ENCODE peak calls at places on chromosomes 3 and 15, in seven cellular contexts. U, C, B, J, S, Q and A are unnamed samples.

GRCh38 chr3:186514296-186515002 is 29.7 kb downstream of the CRYGS start:
- DNase-seq in U (no peak), C (no peak), B (no peak), J (peak; percentile 27), S (no peak), Q (no peak), A (no peak)

GRCh38 chr3:179194931-179195330 is 46.8 kb downstream of the PIK3CA start:
- DNase-seq in U (no peak), C (no peak), B (no peak), J (no peak), S (no peak), Q (no peak), A (no peak)

GRCh38 chr3:197227780-197228574 is 70.4 kb downstream of the DLG1 start:
- DNase-seq in U (no peak), C (no peak), B (no peak), J (no peak), S (no peak), Q (no peak), A (no peak)

GRCh38 chr15:60548101-60548500 is 69.2 kb upstream of the ICE2 start:
- DNase-seq in U (no peak), C (no peak), B (no peak), J (no peak), S (no peak), Q (no peak), A (no peak)

GRCh38 chr3:183188895-183189462 is 26.4 kb upstream of the LAMP3 start:
- DNase-seq in U (no peak), C (no peak), B (no peak), J (no peak), S (peak; percentile 41), Q (no peak), A (peak; percentile 52)

GRCh38 chr3:64203216-64203615 is 22.1 kb downstream of the PRICKLE2 start:
- DNase-seq in U (no peak), C (no peak), B (no peak), J (peak; percentile 45), S (no peak), Q (no peak), A (no peak)

GRCh38 chr3:86923071-86923476 is 67.9 kb downstream of the VGLL3 start:
- DNase-seq in U (no peak), C (no peak), B (no peak), J (peak; percentile 87), S (no peak), Q (no peak), A (no peak)

GRCh38 chr3:165643433-165643824 is 193.8 kb downstream of the BCHE start:
- DNase-seq in U (no peak), C (no peak), B (no peak), J (peak; percentile 70), S (no peak), Q (no peak), A (no peak)

GRCh38 chr15:101489633-101490407 is at the start of gene PCSK6:
- DNase-seq in U (peak; percentile 67), C (no peak), B (no peak), J (no peak), S (peak; percentile 33), Q (no peak), A (peak; percentile 74)

GRCh38 chr3:99544819-99545281 is 93.5 kb upstream of the COL8A1 start:
- DNase-seq in U (no peak), C (no peak), B (no peak), J (peak; percentile 83), S (no peak), Q (no peak), A (no peak)

GRCh38 chr3:113183748-113184661 is 27.4 kb upstream of the BOC start:
- DNase-seq in U (no peak), C (no peak), B (no peak), J (no peak), S (no peak), Q (no peak), A (no peak)

GRCh38 chr3:146594843-146595482 is 10.2 kb downstream of the PLSCR5 start:
- DNase-seq in U (no peak), C (no peak), B (no peak), J (no peak), S (no peak), Q (no peak), A (no peak)

GRCh38 chr15:92667291-92667904 is 11.8 kb upstream of the FAM174B start:
- DNase-seq in U (peak; percentile 53), C (no peak), B (no peak), J (no peak), S (no peak), Q (no peak), A (peak; percentile 19)

GRCh38 chr3:152745677-152746076 is 89.3 kb upstream of the P2RY1 start:
- DNase-seq in U (no peak), C (no peak), B (no peak), J (no peak), S (no peak), Q (no peak), A (no peak)

GRCh38 chr15:52227456-52227855 is 36.3 kb upstream of the GNB5 start:
- DNase-seq in U (no peak), C (no peak), B (peak; percentile 60), J (peak; percentile 73), S (peak; percentile 48), Q (no peak), A (peak; percentile 65)

GRCh38 chr3:7144696-7145308 is 283.9 kb downstream of the GRM7 start:
- DNase-seq in U (no peak), C (no peak), B (no peak), J (no peak), S (peak; percentile 4), Q (no peak), A (peak; percentile 21)

GRCh38 chr3:189530822-189531221 is 100.4 kb upstream of the TP63 start:
- DNase-seq in U (no peak), C (no peak), B (no peak), J (no peak), S (no peak), Q (no peak), A (no peak)

GRCh38 chr3:14605070-14605469 is 46.5 kb upstream of the CCDC174 start:
- DNase-seq in U (no peak), C (no peak), B (no peak), J (peak; percentile 74), S (no peak), Q (no peak), A (no peak)

GRCh38 chr3:185490241-185490640 is 8.6 kb downstream of the TMEM41A start:
- DNase-seq in U (no peak), C (no peak), B (no peak), J (peak; percentile 28), S (no peak), Q (no peak), A (no peak)
- TF ChIP-seq CTCF in U (no peak), C (no peak), B (no peak), J (no peak), S (no peak), Q (no peak), A (no peak)

DNA sequence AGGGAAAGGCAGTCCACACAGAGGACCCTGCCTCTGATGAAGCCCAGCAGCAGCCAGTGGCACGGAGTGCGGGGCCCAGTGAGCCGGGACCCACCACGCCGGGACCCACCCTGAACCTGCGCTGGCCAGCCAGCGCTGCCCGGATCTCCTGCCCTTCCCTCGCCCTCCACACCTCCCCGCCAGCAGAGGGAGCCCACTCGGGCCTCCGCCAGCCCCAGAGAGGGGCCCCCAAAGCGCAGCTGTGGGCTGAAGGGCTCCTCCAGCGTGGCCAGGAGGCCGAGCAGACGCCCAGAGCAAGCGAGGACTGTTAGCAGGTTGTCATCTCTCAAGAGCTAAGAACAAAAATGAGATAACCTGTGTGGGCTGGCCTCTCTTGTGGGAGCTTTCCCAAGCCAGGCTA is 81.3 kb upstream of the ATP10A start:
- DNase-seq in U (no peak), C (no peak), B (no peak), J (no peak), S (no peak), Q (no peak), A (no peak)
- TF ChIP-seq CTCF in U (no peak), C (no peak), B (no peak), J (no peak), S (no peak), Q (no peak), A (no peak)

GRCh38 chr15:77819271-77819806 is 186.6 kb upstream of the LINGO1 start:
- DNase-seq in U (no peak), C (no peak), B (no peak), J (no peak), S (no peak), Q (peak; percentile 37), A (peak; percentile 63)

GRCh38 chr15:77818484-77819270 is 186.0 kb upstream of the LINGO1 start:
- DNase-seq in U (no peak), C (no peak), B (no peak), J (no peak), S (no peak), Q (peak; percentile 28), A (no peak)

GRCh38 chr15:77821188-77821958 is 188.7 kb upstream of the LINGO1 start:
- DNase-seq in U (peak; percentile 68), C (no peak), B (peak; percentile 24), J (peak; percentile 22), S (peak; percentile 73), Q (peak; percentile 68), A (peak; percentile 80)

GRCh38 chr15:77821959-77822256 is 189.2 kb upstream of the LINGO1 start:
- DNase-seq in U (no peak), C (no peak), B (no peak), J (no peak), S (no peak), Q (no peak), A (no peak)

DNA sequence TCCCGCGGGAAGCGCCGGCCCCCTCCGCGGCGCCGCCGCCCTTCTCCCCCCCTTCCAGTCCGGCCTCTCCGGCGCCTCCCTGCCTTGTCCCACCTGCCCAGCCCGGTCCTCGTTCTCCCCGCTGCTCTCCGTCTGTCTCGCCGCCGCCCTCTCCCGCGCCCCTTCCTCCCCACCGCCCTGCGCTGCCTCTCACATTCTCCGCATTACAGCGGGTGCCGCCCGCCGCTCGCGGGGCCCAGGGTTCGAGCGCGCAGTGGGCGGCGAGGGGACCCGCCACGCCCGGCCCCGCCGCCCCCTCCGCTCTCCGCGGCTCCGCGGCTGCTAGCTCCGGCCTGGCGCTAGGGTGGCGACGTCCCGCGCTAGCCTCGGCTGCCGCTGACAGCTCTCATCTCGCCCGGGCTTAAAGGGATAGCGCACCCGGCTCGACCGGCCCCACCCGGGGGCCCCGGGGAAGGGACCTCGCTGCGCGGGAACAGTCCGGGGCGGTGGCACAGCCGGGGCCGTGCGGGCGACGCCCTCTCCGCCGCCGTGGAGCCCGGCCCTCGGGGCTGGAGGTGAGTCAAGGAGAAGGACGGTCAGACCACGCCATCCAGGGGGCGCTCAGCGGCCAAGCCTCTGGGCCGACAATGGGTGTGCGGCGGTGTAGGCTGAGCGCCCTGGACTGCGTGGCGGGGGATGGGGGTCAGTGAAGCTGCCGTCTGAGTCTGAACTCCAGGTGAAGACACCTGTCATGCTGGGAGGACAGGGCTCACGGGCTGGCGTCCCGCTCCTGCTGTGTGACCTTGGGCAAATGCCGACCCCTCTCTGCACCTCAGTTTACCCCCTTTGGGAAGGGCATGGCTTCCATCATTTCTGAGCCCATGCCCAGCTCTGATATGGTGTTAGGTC is 187.4 kb upstream of the LINGO1 start:
- DNase-seq in U (no peak), C (no peak), B (no peak), J (no peak), S (peak; percentile 53), Q (peak; percentile 56), A (peak; percentile 74)
- TF ChIP-seq CTCF in U (no peak), C (no peak), B (no peak), J (peak; percentile 28), S (peak; percentile 52), Q (peak; percentile 53), A (no peak)

DNA sequence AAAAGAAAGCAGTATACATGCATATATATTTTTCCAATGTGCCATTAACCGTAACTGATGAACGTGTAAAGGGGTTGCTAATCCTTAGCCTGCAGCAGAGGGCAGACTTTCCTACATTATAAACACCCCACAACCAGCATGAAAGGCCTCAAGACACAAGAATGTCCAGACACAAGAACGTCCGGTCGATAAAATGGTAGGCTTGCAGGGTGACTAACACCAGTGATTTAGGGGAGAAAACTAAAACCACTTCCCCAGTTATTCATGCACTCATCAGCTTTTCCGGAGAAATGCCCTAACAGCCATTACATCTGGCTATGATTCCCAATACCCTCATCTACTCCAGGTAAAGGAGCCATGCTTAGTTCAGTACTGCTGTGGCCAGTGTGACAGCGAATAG is 57.4 kb downstream of the LRTM1 start:
- DNase-seq in U (no peak), C (no peak), B (no peak), J (peak; percentile 79), S (peak; percentile 8), Q (no peak), A (no peak)
- TF ChIP-seq CTCF in U (peak; percentile 43), C (peak; percentile 29), B (no peak), J (peak; percentile 75), S (peak; percentile 70), Q (peak; percentile 56), A (peak; percentile 41)